ENCODE peak calls at places on chromosomes 16 and 17, in eight cellular contexts. F, I, R, A, S, J, U and C are unnamed samples.

GRCh38 chr16:14074544-14074943 is 3.4 kb downstream of the MRTFB start:
- DNase-seq in U (no peak), R (no peak), S (no peak), I (no peak), J (no peak), F (no peak), A (no peak), C (no peak)

GRCh38 chr16:66551788-66552287 is 538 bp upstream of the CKLF start:
- DNase-seq in J (peak; percentile 25), R (no peak), U (no peak), I (no peak), A (no peak), F (no peak), S (no peak), C (no peak)

GRCh38 chr17:56029980-56030624 is 123.2 kb upstream of the ANKFN1 start:
- DNase-seq in R (no peak), S (peak; percentile 70), I (no peak), J (no peak), F (no peak), U (no peak), A (no peak), C (no peak)

GRCh38 chr17:37391146-37391545 is 15.4 kb downstream of the C17orf78 start:
- DNase-seq in I (no peak), A (no peak), S (no peak), R (no peak), U (no peak), F (no peak), J (no peak), C (no peak)

GRCh38 chr16:22424161-22424937 is 49.9 kb upstream of the CDR2 start:
- DNase-seq in U (peak; percentile 80), F (no peak), A (no peak), R (no peak), J (no peak), S (peak; percentile 42), I (peak; percentile 52), C (no peak)

GRCh38 chr16:23181506-23181905 is 1.0 kb upstream of the SCNN1G start:
- DNase-seq in F (no peak), U (no peak), A (no peak), S (no peak), R (no peak), J (no peak), I (no peak), C (no peak)

GRCh38 chr16:1002399-1003161 is 21.0 kb downstream of the SOX8 start:
- DNase-seq in A (no peak), S (peak; percentile 83), I (no peak), R (peak; percentile 85), J (peak; percentile 16), U (peak; percentile 46), F (peak; percentile 82), C (no peak)

GRCh38 chr16:14572535-14572934 is 57.5 kb downstream of the PARN start:
- DNase-seq in A (no peak), I (no peak), R (no peak), S (no peak), J (no peak), U (no peak), F (no peak), C (no peak)

GRCh38 chr16:81623365-81624102 is 155.6 kb upstream of the PLCG2 start:
- DNase-seq in J (peak; percentile 61), I (no peak), A (no peak), R (peak; percentile 53), U (peak; percentile 46), F (peak; percentile 81), S (peak; percentile 78), C (peak; percentile 78)

GRCh38 chr17:43784068-43784467 is 3.8 kb downstream of the CFAP97D1 start:
- DNase-seq in R (no peak), U (no peak), J (no peak), I (no peak), A (no peak), S (no peak), F (no peak), C (no peak)

GRCh38 chr17:75518201-75518600 is 1.9 kb downstream of the TSEN54 start:
- DNase-seq in U (no peak), J (peak; percentile 81), R (no peak), F (peak; percentile 70), A (no peak), I (no peak), S (no peak), C (no peak)

GRCh38 chr17:68511254-68511670 is 968 bp upstream of the PRKAR1A start:
- DNase-seq in U (no peak), I (no peak), J (no peak), F (no peak), S (no peak), A (no peak), R (no peak), C (no peak)

GRCh38 chr16:9446471-9447194 is 355.2 kb downstream of the HAPSTR1 start:
- DNase-seq in S (no peak), A (no peak), F (no peak), U (no peak), J (no peak), I (no peak), R (no peak), C (no peak)

GRCh38 chr16:53435066-53435688 is 906 bp downstream of the RBL2 start:
- DNase-seq in S (peak; percentile 83), F (peak; percentile 91), R (peak; percentile 81), J (peak; percentile 78), A (peak; percentile 79), U (peak; percentile 84), I (peak; percentile 90), C (peak; percentile 68)

GRCh38 chr16:28183441-28183840 is 28.3 kb downstream of the XPO6 start:
- DNase-seq in J (no peak), F (no peak), A (no peak), U (no peak), R (no peak), S (no peak), I (no peak), C (no peak)

GRCh38 chr16:81547194-81547918 is 102.7 kb downstream of the CMIP start:
- DNase-seq in S (no peak), I (no peak), F (no peak), U (no peak), R (no peak), J (no peak), A (no peak), C (no peak)

GRCh38 chr17:49742256-49742655 is 21.7 kb downstream of the FAM117A start:
- DNase-seq in F (no peak), R (no peak), J (peak; percentile 44), U (no peak), S (no peak), I (no peak), A (no peak), C (no peak)
- H3K4me3 ChIP-seq in F (no peak overlapping the region), R (no peak overlapping the region), J (peak overlapping the region; percentile 88), U (no peak overlapping the region), S (no peak overlapping the region), I (no peak overlapping the region), A (no peak overlapping the region), C (no peak overlapping the region)

DNA sequence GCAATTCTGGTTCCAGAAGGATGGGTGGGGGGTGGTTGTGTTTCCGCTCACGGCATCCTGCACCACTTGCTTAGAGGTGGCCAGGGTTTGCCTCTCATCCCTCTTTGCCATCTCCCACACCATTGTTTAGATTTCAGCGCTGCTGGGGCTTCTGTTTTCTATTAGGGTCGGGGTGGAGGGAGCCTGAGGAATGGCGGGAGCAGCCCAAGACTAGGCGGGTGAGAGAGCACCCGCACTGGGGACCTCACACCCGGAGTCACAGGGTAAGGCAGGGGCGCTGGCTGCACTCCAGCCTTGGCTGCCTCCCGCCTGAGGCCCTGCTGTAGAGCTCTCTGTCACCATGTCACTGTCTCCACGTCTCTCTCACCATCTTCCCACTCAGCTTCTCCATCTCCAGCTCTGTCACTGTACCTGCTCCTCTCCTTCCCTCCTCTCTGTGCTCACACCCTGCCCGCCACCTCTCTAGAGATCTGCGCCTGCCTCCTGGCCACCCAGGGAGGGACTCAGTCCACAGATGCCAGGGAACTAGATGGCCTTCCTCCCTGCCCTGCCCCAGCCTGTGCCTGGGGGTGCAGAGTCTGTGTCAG is 32.8 kb upstream of the ABCC3 start:
- DNase-seq in R (no peak), I (no peak), F (no peak), U (no peak), S (no peak), A (no peak), J (no peak), C (no peak)
- H3K27me3 ChIP-seq in R (no peaks in the 10 kb centered on the region), I (peaks cover 14% of the 10 kb centered on the region), F (no peaks in the 10 kb centered on the region), U (no peaks in the 10 kb centered on the region), S (no peaks in the 10 kb centered on the region), A (peaks cover 9% of the 10 kb centered on the region), J (no peaks in the 10 kb centered on the region), C (no peaks in the 10 kb centered on the region)

DNA sequence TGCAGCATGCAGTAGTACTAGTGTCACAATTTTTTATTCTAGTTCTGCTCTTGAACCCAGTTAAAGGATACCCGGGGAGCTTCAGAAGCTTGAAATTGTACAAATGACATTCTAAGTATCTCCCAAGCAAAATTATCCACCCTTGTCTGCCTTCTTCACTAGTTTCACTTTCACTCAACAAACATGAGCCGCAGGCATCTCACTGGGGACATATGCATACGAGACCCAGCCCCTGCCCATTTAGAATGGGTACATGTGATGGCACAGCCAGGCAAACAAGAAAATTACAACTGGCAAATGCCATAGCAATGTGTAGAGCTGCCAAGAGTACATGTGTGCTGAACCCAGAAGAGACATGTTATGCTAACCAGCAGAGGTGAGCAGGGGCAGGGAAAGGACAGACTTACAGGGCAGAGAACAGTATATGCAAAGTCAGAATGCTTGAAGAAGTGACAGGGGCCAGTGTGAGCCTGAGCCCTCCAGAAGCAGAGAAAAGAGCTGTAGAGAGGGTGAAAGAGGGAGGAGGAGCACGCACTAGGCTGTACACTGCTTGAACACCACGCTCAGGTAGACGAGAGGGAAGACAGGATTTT is 8.3 kb downstream of the GINS2 start:
- DNase-seq in U (no peak), F (no peak), R (no peak), J (peak; percentile 5), I (no peak), S (no peak), A (no peak), C (no peak)
- H3K36me3 ChIP-seq in U (no peaks in the 10 kb centered on the region), F (peaks cover 19% of the 10 kb centered on the region), R (peaks cover 40% of the 10 kb centered on the region), J (no peaks in the 10 kb centered on the region), I (peaks cover 4% of the 10 kb centered on the region), S (peaks cover 46% of the 10 kb centered on the region), A (peaks cover 90% of the 10 kb centered on the region), C (peaks cover 24% of the 10 kb centered on the region)

DNA sequence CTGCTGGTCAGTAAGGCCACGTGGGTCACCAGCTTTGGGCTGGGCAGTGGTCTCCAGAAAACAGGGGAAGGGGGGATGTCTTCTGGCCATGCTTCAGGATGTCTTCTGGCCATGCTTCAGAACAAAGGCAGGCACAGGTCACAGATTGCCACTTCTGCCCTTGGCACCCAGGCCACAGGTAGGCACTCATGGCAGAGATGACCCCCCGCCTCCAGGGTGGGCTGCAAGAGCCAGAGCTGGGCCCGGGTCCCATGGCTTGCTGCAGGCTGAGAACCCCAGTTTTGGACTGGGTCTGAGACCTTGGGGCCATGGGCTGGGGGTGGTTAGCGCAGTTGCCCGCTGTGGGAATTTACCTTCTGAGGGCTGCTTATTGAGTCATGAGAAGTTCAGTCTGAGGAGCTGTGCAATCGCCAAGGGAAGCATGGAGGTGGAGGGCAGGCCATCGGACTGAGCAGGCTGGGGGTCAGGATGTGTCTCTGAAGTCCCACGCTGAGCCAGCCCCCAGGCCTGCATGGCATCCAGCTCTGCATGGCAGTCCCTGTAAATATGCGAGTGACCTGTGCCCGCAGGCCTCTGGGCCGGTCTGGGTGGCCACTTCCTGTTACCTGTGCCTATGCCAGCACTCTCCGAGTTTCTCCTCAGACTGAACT is 1.6 kb downstream of the ANKRD13B start:
- DNase-seq in R (no peak), I (no peak), A (no peak), U (no peak), S (no peak), F (peak; percentile 47), J (no peak), C (no peak)
- H3K4me3 ChIP-seq in R (peak overlapping the region; percentile 74), I (peak overlapping the region; percentile 74), A (peak overlapping the region; percentile 55), U (no peak overlapping the region), S (no peak overlapping the region), F (no peak overlapping the region), J (no peak overlapping the region), C (no peak overlapping the region)